ENCODE peak calls at places on chromosomes 13 and 19, in seven cellular contexts. Z is brain microvascular endothelial cell; B is psoas muscle; H is CD4-positive, alpha-beta T cell; S is uterus; R is foreskin keratinocyte; E is neuronal stem cell. F is an unnamed sample.

GRCh38 chr13:113860051-113860471 is 3.8 kb downstream of the GAS6 start:
- DNase-seq in Z (no peak), B (no peak), H (no peak), S (no peak), R (no peak), E (no peak), F (peak)

GRCh38 chr19:4294389-4294788 is 7.8 kb downstream of the TMIGD2 start:
- DNase-seq in Z (no peak), B (no peak), H (no peak), S (no peak), R (no peak), E (no peak), F (no peak)

GRCh38 chr19:8973501-8974091 is 36.6 kb downstream of the MUC16 start:
- DNase-seq in Z (peak), B (no peak), H (no peak), S (no peak), R (no peak), E (no peak), F (no peak)

GRCh38 chr13:75847588-75847987 is 211.5 kb downstream of the LMO7 start:
- DNase-seq in Z (no peak), B (no peak), H (no peak), S (no peak), R (no peak), E (no peak), F (no peak)

GRCh38 chr19:45865269-45865948 is 1.3 kb downstream of the FOXA3 start:
- DNase-seq in Z (no peak), B (no peak), H (no peak), S (no peak), R (no peak), E (no peak), F (no peak)

GRCh38 chr19:10206226-10206873 is 11.6 kb upstream of the DNMT1 start:
- DNase-seq in Z (peak), B (no peak), H (no peak), S (no peak), R (no peak), E (no peak), F (no peak)

GRCh38 chr19:34230833-34231232 is 23.5 kb upstream of the GARRE1 start:
- DNase-seq in Z (no peak), B (no peak), H (no peak), S (no peak), R (no peak), E (no peak), F (no peak)

GRCh38 chr19:3818479-3818878 is 32.3 kb upstream of the MATK start:
- DNase-seq in Z (peak), B (no peak), H (no peak), S (no peak), R (peak), E (no peak), F (no peak)

GRCh38 chr13:34035676-34036325 is 217.9 kb downstream of the RFC3 start:
- DNase-seq in Z (no peak), B (no peak), H (no peak), S (no peak), R (peak), E (no peak), F (no peak)

GRCh38 chr19:1149259-1150045 is 24.6 kb downstream of the SBNO2 start:
- DNase-seq in Z (no peak), B (peak), H (no peak), S (no peak), R (no peak), E (no peak), F (no peak)

GRCh38 chr19:3471954-3472655 is 8.2 kb downstream of the SMIM24 start:
- DNase-seq in Z (no peak), B (peak), H (peak), S (no peak), R (no peak), E (no peak), F (peak)

GRCh38 chr13:23609414-23610186 is 39.4 kb downstream of the TNFRSF19 start:
- DNase-seq in Z (peak), B (no peak), H (no peak), S (peak), R (no peak), E (no peak), F (no peak)

GRCh38 chr13:45316210-45316799 is 24.7 kb downstream of the TPT1 start:
- DNase-seq in Z (no peak), B (no peak), H (no peak), S (no peak), R (no peak), E (no peak), F (no peak)

GRCh38 chr13:109344552-109345157 is 441.7 kb downstream of the IRS2 start:
- DNase-seq in Z (peak), B (no peak), H (no peak), S (no peak), R (peak), E (no peak), F (no peak)

GRCh38 chr13:85586422-85586831 is 212.8 kb downstream of the SLITRK6 start:
- DNase-seq in Z (peak), B (no peak), H (no peak), S (no peak), R (peak), E (no peak), F (no peak)

GRCh38 chr19:34350161-34350561 is 14.8 kb upstream of the GPI start:
- DNase-seq in Z (no peak), B (no peak), H (peak), S (no peak), R (no peak), E (no peak), F (no peak)

GRCh38 chr19:10211691-10212090 is 16.9 kb upstream of the DNMT1 start:
- DNase-seq in Z (no peak), B (no peak), H (no peak), S (no peak), R (no peak), E (no peak), F (no peak)

GRCh38 chr13:48902421-48902820 is 73.3 kb upstream of the FNDC3A start:
- DNase-seq in Z (peak), B (no peak), H (no peak), S (no peak), R (peak), E (peak), F (no peak)

GRCh38 chr13:30026093-30026492 is 175.7 kb upstream of the UBL3 start:
- DNase-seq in Z (peak), B (no peak), H (no peak), S (no peak), R (no peak), E (no peak), F (no peak)

GRCh38 chr13:102609696-102610095 is 12.9 kb downstream of the TPP2 start:
- DNase-seq in Z (no peak), B (no peak), H (no peak), S (no peak), R (no peak), E (no peak), F (no peak)

GRCh38 chr19:49340069-49340864 is 5.1 kb downstream of the CD37 start:
- DNase-seq in Z (no peak), B (peak), H (no peak), S (peak), R (no peak), E (no peak), F (peak)
- H3K27ac ChIP-seq in Z (no peak), B (peak), H (peak), S (peak), R (no peak), E (peak), F (peak)

DNA sequence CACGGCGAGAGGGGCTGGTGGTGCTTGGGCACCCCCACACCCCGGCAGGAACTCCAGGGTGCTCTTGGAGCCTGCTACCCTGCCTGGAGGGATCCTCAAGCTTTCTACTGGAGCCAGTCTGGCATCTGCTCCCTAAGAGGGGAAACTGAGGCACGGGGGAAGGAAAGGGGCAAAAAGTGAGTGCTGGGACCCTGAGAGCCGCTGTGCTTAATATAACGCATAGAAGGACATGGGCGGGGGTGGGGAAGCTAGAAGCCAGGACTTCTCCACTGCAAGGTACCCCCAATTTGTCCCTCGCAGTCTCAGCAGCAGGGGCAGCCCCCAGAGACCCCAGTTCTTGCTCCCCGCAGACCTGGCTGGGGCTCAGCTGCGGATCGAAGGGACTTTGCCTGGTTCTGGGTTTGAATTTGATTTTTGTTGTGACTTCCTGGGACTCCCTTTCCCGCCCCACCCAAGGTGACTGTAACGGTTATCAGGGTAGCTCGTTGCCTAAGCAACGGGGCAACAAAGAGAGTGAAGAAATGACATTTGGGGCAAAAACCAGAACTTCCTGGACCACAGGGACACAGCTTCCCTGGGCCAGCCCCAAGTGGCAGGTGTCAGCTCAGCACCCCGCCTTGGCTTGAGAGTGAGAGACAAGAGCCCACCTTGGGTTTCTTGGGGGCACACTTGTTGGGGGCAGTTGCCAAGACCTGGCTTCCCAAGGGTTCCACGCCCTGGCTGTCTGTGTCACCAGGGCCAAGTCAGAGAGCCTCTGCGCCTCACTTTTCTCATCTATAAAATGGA is 638 bp downstream of the ADGRE5 start:
- DNase-seq in Z (peak), B (peak), H (peak), S (peak), R (no peak), E (no peak), F (no peak)
- H3K27ac ChIP-seq in Z (peak), B (peak), H (peak), S (peak), R (peak), E (no peak), F (peak)

GRCh38 chr13:100671389-100672182 is 3.0 kb downstream of the TMTC4 start:
- DNase-seq in Z (no peak), B (no peak), H (no peak), S (no peak), R (no peak), E (no peak), F (no peak)

GRCh38 chr13:100674363-100674847 is at the start of gene TMTC4:
- DNase-seq in Z (no peak), B (no peak), H (no peak), S (no peak), R (no peak), E (peak), F (no peak)

GRCh38 chr13:100673831-100674362 is 698 bp downstream of the TMTC4 start:
- DNase-seq in Z (peak), B (peak), H (no peak), S (peak), R (peak), E (peak), F (no peak)

GRCh38 chr13:100674848-100675659 is 459 bp upstream of the TMTC4 start:
- DNase-seq in Z (peak), B (peak), H (peak), S (peak), R (peak), E (peak), F (peak)

DNA sequence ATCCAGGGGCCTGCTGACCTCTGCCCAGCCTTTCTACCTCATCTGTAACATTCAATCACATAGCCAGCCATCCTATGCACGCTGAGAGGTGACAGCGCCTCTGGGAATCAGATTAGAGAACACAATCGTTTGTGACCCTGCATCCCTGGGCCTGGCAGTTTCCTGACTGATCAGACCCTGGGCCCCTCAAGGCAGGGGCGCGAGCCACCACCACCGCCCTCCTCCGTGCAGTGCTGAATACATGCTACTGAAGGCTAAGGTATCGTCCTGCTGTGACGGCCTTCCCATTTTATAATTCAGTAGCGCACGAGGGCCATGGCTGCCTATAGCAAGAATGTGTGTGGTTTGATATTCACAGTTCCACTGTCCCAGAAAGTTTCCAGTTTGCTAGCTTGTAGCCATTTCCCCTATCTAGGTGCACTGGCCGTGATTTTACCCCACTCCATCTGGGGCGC is 1.2 kb downstream of the TMTC4 start:
- DNase-seq in Z (no peak), B (no peak), H (no peak), S (no peak), R (no peak), E (no peak), F (no peak)
- H3K27ac ChIP-seq in Z (peak), B (peak), H (no peak), S (peak), R (no peak), E (no peak), F (peak)

DNA sequence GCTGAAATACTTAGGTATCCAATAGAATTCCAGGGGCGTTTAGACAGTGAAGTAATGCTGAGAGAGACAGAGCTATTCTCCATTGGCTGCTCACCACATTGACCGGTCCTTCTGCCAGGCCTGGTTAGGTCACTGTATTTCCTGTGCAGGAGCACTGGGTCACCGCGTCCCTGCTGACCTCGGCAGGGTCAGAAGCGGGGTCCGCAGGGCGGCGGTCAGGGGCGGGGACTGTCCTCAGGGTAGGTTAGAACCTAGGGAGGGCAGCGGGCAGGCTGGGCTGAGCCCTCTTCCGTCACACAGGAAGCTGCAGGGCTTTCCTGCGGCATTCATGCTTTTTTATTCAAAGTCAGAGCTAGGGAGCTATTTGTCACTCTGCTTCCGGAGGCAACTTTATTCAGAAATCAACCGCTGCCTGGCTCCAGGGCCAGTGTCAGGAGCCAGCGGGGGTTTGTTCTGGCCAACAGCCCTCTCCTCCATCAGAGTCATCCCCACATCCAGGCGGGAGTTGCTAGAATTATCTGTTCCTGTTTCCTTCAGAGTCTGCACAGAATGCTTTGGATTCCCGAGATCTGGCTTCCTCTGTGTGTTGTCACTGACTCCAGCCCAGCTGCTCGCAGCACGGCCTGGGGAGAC is 81.3 kb upstream of the WASF3 start:
- DNase-seq in Z (peak), B (peak), H (no peak), S (no peak), R (no peak), E (no peak), F (no peak)
- H3K27ac ChIP-seq in Z (no peak), B (peak), H (no peak), S (no peak), R (no peak), E (peak), F (no peak)

GRCh38 chr19:16714702-16715294 is 4.8 kb upstream of the NWD1 start:
- DNase-seq in Z (peak), B (peak), H (peak), S (no peak), R (no peak), E (peak), F (no peak)
- H3K27ac ChIP-seq in Z (no peak), B (no peak), H (no peak), S (no peak), R (no peak), E (no peak), F (no peak)

GRCh38 chr13:37869756-37870488 is at the start of gene TRPC4:
- DNase-seq in Z (peak), B (peak), H (no peak), S (peak), R (peak), E (peak), F (peak)
- H3K27ac ChIP-seq in Z (peak), B (no peak), H (no peak), S (peak), R (no peak), E (peak), F (peak)